ENCODE peak calls at places on chromosome 1, in seven cellular contexts. N, T, O, I, H, V and W are unnamed samples.

GRCh38 chr1:223760833-223761232 is 48.5 kb downstream of the CAPN2 start:
- DNase-seq in V (no peak), N (no peak), O (no peak), I (no peak), T (no peak), H (no peak), W (no peak)

GRCh38 chr1:205766038-205766437 is 9.2 kb downstream of the RAB29 start:
- DNase-seq in V (no peak), I (no peak), O (no peak), H (no peak), N (no peak), T (no peak), W (no peak)

GRCh38 chr1:110176299-110176956 is 26.1 kb downstream of the SLC6A17 start:
- DNase-seq in T (no peak), O (peak; percentile 86), H (no peak), V (no peak), N (no peak), I (no peak), W (no peak)

GRCh38 chr1:243287652-243288051 is 31.8 kb downstream of the SDCCAG8 start:
- DNase-seq in I (no peak), V (no peak), H (no peak), N (no peak), T (peak; percentile 46), O (no peak), W (peak; percentile 15)

GRCh38 chr1:199161766-199162303 is 523.0 kb downstream of the PTPRC start:
- DNase-seq in T (no peak), I (no peak), O (no peak), H (no peak), N (no peak), V (no peak), W (no peak)

GRCh38 chr1:10838541-10838940 is 42.1 kb upstream of the CASZ1 start:
- DNase-seq in N (no peak), H (no peak), I (peak; percentile 52), T (no peak), O (no peak), V (no peak), W (no peak)

GRCh38 chr1:58899581-58900271 is 115.9 kb upstream of the JUN start:
- DNase-seq in I (no peak), T (no peak), N (no peak), O (no peak), V (no peak), H (no peak), W (no peak)

GRCh38 chr1:241317676-241318075 is 39.3 kb downstream of the RGS7 start:
- DNase-seq in H (no peak), N (no peak), T (no peak), I (no peak), V (no peak), O (no peak), W (no peak)

GRCh38 chr1:153626929-153627796 is at the start of gene S100A13:
- DNase-seq in N (peak; percentile 82), H (peak; percentile 76), V (peak; percentile 90), O (no peak), T (no peak), I (peak; percentile 94), W (peak; percentile 69)

GRCh38 chr1:149972547-149972946 is 35.9 kb upstream of the MTMR11 start:
- DNase-seq in O (no peak), N (no peak), V (no peak), I (no peak), T (no peak), H (no peak), W (no peak)

GRCh38 chr1:220371324-220371723 is 99.1 kb upstream of the RAB3GAP2 start:
- DNase-seq in I (no peak), O (no peak), H (no peak), V (no peak), N (no peak), T (no peak), W (no peak)

GRCh38 chr1:178651742-178652141 is 73.3 kb upstream of the RALGPS2 start:
- DNase-seq in O (no peak), N (no peak), V (no peak), T (no peak), H (no peak), I (no peak), W (no peak)

GRCh38 chr1:234716907-234717375 is 107.0 kb upstream of the IRF2BP2 start:
- DNase-seq in H (no peak), N (no peak), V (peak; percentile 81), T (no peak), O (no peak), I (no peak), W (no peak)
- TF ChIP-seq POLR2AphosphoS5 in H (no peak), N (no peak), V (no peak), T (no peak), O (no peak), I (no peak), W (no peak)

GRCh38 chr1:160427625-160428024 is 27.3 kb downstream of the VANGL2 start:
- DNase-seq in O (no peak), H (no peak), T (no peak), N (no peak), V (no peak), I (no peak), W (no peak)
- TF ChIP-seq TAF1 in O (no peak), H (no peak), T (no peak), N (no peak), V (no peak), I (no peak), W (no peak)

DNA sequence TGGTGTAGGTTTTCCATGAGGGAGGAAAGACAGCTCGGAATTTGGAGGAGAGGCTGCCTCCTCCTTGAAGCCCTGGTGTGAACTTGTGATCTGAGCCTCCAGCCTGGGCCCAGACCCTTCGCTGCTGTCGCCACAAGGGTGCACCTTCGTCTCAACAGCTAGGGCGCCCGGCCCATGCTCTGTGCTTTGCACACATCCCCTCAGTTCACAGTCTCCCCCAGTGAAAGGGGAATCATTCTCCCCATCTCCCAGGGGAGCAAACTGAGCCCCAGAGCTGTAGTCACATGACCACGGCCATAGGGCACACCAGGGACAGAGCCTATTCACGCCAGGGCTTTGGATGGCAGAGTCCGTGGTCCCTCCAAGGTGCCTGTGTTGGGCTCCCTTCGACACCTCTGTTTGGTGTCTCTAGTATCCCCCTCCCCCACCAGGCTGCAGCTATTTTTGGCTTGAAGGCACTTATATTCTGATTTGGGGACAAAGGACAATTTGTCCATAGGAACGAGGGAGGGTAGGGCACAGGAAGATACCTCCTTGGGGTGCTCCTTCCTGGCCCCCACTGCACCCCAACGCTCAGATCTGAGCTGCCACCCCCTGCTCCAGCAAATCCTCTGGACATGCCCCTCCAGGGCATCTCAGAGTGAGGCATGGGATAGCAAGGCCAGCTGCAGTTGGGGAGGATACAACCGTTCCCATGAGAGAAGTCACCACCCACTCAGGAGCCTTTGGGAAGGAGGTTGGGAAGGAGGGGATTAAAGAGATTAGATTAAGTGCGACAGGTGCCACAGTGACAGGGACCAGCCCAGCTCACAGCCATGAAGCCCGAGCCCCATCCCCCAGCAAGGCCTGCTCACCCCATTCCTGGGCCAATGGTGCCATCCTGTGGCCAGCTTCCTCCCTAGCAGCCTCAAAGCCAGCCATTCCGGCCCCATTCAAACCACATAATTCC is 15.7 kb downstream of the MATN1 start:
- DNase-seq in H (peak; percentile 78), I (peak; percentile 94), V (peak; percentile 38), N (peak; percentile 92), T (no peak), O (peak; percentile 90), W (peak; percentile 86)
- TF ChIP-seq POLR2AphosphoS5 in H (no peak), I (no peak), V (no peak), N (no peak), T (no peak), O (no peak), W (no peak)

GRCh38 chr1:151369621-151370048 is 2.9 kb downstream of the SELENBP1 start:
- DNase-seq in N (peak; percentile 30), T (no peak), V (no peak), H (no peak), I (no peak), O (no peak), W (no peak)

GRCh38 chr1:151368000-151368744 is 4.3 kb downstream of the SELENBP1 start:
- DNase-seq in N (no peak), I (no peak), H (no peak), T (no peak), O (no peak), V (no peak), W (no peak)

GRCh38 chr1:151370211-151370911 is 2.1 kb downstream of the SELENBP1 start:
- DNase-seq in T (no peak), I (no peak), O (no peak), H (no peak), N (peak; percentile 46), V (no peak), W (no peak)

GRCh38 chr1:151371340-151371739 is 1.2 kb downstream of the SELENBP1 start:
- DNase-seq in O (no peak), T (no peak), H (no peak), N (peak; percentile 8), I (no peak), V (no peak), W (no peak)

DNA sequence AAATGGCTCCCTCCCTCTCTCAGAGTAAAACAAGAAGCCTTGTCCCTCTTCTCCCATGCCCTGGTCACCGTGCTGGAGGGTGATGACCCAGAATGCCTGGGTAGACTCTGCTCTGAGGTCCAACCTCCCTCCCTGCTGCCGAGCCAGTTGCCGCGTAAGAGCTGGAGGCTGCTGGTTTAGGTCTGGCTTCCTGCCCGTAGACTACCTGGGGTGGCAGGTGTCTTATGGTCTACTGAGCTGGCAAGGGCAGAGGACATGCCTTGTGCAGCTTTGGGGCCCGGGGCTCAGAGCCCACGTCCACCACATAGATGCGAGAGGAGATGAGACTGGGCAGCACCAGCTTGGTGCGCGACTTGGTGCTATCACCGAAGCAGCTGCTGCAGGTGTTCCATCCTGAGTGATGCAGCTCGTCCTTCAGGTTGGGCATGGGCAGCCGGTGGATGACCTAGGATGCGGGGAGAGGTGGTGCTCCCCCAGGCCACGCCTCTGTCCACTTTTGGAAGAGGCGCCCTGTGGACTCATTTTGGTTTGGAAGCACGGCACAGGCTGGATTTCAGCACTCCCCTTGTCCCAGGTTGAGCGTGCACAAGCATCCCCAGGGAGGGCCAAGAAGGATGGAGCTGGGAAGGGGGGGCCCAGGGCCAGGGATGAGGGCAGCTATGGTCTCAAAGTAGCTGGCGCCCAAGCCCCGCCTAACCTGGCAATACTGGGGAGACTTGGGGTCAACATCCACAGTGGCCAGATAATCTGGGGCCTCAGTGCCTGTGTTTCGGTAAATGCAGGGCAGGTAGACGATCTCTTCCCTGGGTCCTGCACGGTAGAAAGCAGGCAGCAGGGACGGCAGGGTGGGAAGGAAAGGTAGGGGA is 3.5 kb downstream of the SELENBP1 start:
- DNase-seq in O (no peak), T (no peak), N (no peak), V (no peak), H (no peak), I (no peak), W (no peak)
- TF ChIP-seq TAF1 in O (no peak), T (no peak), N (no peak), V (no peak), H (no peak), I (no peak), W (no peak)